ENCODE peak calls at places on chromosome 4, in ten cellular contexts. M, J, C, R, O, B, V, X, D and A are unnamed samples.
A peak's percentile ranks its signal among the peaks of the same experiment; 100 is the strongest.

GRCh38 chr4:7422098-7422897 is 12.4 kb downstream of the PSAPL1 start:
- DNase-seq in M (no peak), J (no peak), C (no peak), R (no peak), O (no peak), B (no peak), V (no peak), X (no peak), D (no peak), A (peak; percentile 58)

GRCh38 chr4:111323916-111324315 is 701.0 kb upstream of the PITX2 start:
- DNase-seq in M (no peak), J (no peak), C (no peak), R (no peak), O (no peak), B (peak; percentile 5), V (no peak), X (no peak), D (no peak), A (no peak)

GRCh38 chr4:87108142-87108546 is 112.3 kb downstream of the KLHL8 start:
- DNase-seq in M (no peak), J (peak; percentile 89), C (no peak), R (no peak), O (no peak), B (peak; percentile 76), V (peak; percentile 67), X (no peak), D (peak; percentile 53), A (no peak)

GRCh38 chr4:137861682-137862081 is 329.4 kb upstream of the PCDH18 start:
- DNase-seq in M (no peak), J (no peak), C (no peak), R (no peak), O (no peak), B (peak; percentile 53), V (peak; percentile 18), X (no peak), D (no peak), A (no peak)

GRCh38 chr4:144113546-144113945 is 27.0 kb downstream of the GYPA start:
- DNase-seq in M (no peak), J (no peak), C (no peak), R (no peak), O (no peak), B (no peak), V (no peak), X (no peak), D (no peak), A (no peak)

GRCh38 chr4:1208970-1209704 is 36.8 kb upstream of the SPON2 start:
- DNase-seq in M (no peak), J (no peak), C (peak; percentile 80), R (no peak), O (no peak), B (peak; percentile 60), V (no peak), X (peak; percentile 24), D (peak; percentile 30), A (no peak)

GRCh38 chr4:19224820-19225219 is 1026.9 kb upstream of the SLIT2 start:
- DNase-seq in M (no peak), J (no peak), C (no peak), R (no peak), O (no peak), B (peak; percentile 61), V (no peak), X (no peak), D (no peak), A (no peak)

GRCh38 chr4:165874072-165874798 is 1.2 kb downstream of the TLL1 start:
- DNase-seq in M (peak; percentile 3), J (no peak), C (peak; percentile 21), R (no peak), O (no peak), B (peak; percentile 18), V (peak; percentile 27), X (no peak), D (no peak), A (no peak)

GRCh38 chr4:137572647-137573046 is 40.4 kb upstream of the PCDH18 start:
- DNase-seq in M (no peak), J (no peak), C (no peak), R (no peak), O (no peak), B (no peak), V (no peak), X (no peak), D (no peak), A (no peak)

GRCh38 chr4:26452565-26453531 is 37.4 kb downstream of the CCKAR start:
- DNase-seq in M (no peak), J (no peak), C (no peak), R (no peak), O (no peak), B (no peak), V (no peak), X (no peak), D (no peak), A (no peak)

GRCh38 chr4:121071640-121072037 is 696 bp downstream of the NDNF start:
- DNase-seq in M (no peak), J (no peak), C (no peak), R (no peak), O (no peak), B (no peak), V (no peak), X (no peak), D (no peak), A (no peak)

GRCh38 chr4:121069419-121069818 is 2.9 kb downstream of the NDNF start:
- DNase-seq in M (no peak), J (no peak), C (no peak), R (no peak), O (no peak), B (no peak), V (no peak), X (no peak), D (no peak), A (no peak)

GRCh38 chr4:121072080-121072835 is at the start of gene NDNF:
- DNase-seq in M (peak; percentile 49), J (no peak), C (peak; percentile 43), R (peak; percentile 39), O (peak; percentile 14), B (peak; percentile 36), V (no peak), X (peak; percentile 46), D (peak; percentile 29), A (peak; percentile 76)

GRCh38 chr4:121070274-121070673 is 2.1 kb downstream of the NDNF start:
- DNase-seq in M (no peak), J (no peak), C (no peak), R (no peak), O (no peak), B (no peak), V (no peak), X (no peak), D (no peak), A (no peak)

GRCh38 chr4:121070696-121071639 is 1.4 kb downstream of the NDNF start:
- DNase-seq in M (peak; percentile 50), J (no peak), C (peak; percentile 38), R (no peak), O (peak; percentile 15), B (peak; percentile 62), V (peak; percentile 17), X (peak; percentile 41), D (peak; percentile 47), A (peak; percentile 79)
- TF ChIP-seq CTCF in M (peak; percentile 58), J (no peak), C (peak; percentile 17), R (no peak), O (peak; percentile 39), B (peak; percentile 55), V (no peak), X (peak; percentile 31), D (peak; percentile 24), A (peak; percentile 67)

DNA sequence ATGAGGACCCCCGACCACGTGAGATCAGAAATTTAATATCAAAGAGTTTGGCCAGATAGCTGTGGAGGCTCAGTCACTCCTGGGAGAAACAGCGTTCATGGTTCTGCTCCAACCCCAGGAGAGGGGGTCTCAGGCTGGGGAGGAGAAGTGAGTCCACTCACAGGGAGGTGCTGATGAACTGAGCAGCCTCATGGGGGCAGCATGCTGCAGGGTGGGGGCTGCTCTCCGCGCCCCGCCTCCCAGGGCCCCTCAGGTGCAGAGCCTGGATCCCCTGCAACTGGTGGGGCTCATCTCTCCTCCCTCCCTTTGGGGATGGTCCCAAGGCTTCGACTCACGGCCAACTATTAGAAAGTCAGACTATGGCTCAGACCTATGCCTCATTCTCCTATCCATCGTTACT is 26.6 kb upstream of the C4orf50 start:
- DNase-seq in M (no peak), J (no peak), C (no peak), R (no peak), O (no peak), B (no peak), V (no peak), X (no peak), D (no peak), A (no peak)
- TF ChIP-seq CTCF in M (no peak), J (no peak), C (no peak), R (no peak), O (no peak), B (no peak), V (no peak), X (no peak), D (no peak), A (no peak)

GRCh38 chr4:40736910-40737309 is 12.8 kb upstream of the NSUN7 start:
- DNase-seq in M (no peak), J (no peak), C (no peak), R (no peak), O (no peak), B (peak; percentile 64), V (peak; percentile 54), X (no peak), D (no peak), A (no peak)
- TF ChIP-seq CTCF in M (peak; percentile 60), J (no peak), C (peak; percentile 15), R (no peak), O (no peak), B (peak; percentile 42), V (peak; percentile 46), X (peak; percentile 38), D (peak; percentile 39), A (peak; percentile 69)

GRCh38 chr4:141657550-141657949 is 21.2 kb downstream of the IL15 start:
- DNase-seq in M (no peak), J (no peak), C (no peak), R (no peak), O (no peak), B (no peak), V (no peak), X (no peak), D (no peak), A (no peak)

GRCh38 chr4:141656031-141656430 is 19.6 kb downstream of the IL15 start:
- DNase-seq in M (no peak), J (no peak), C (no peak), R (no peak), O (no peak), B (no peak), V (no peak), X (no peak), D (no peak), A (no peak)

GRCh38 chr4:141658316-141658715 is 21.9 kb downstream of the IL15 start:
- DNase-seq in M (no peak), J (no peak), C (no peak), R (no peak), O (no peak), B (no peak), V (no peak), X (no peak), D (no peak), A (no peak)

GRCh38 chr4:141652161-141652778 is 15.9 kb downstream of the IL15 start:
- DNase-seq in M (no peak), J (no peak), C (no peak), R (no peak), O (no peak), B (peak; percentile 63), V (no peak), X (no peak), D (no peak), A (no peak)

DNA sequence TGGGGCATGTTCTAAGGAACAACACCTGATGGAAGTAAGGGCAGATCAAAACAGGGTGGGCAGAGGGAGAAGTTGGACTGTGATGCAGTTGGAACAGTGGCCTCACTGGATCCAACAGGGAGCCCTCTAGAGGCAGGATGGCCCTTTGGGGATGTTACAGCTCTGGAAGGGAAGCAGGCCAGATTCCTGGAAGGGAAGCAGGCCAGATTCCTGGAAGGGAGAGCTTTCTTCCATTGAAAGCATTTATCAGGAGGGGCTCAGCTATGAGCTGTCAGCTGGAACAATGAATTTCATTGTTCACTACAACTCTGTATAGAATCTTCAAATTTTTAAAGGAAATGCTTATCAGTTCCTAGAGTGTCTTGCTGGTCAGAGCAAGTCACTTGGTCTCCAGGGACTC is 17.7 kb downstream of the IL15 start:
- DNase-seq in M (peak; percentile 16), J (no peak), C (peak; percentile 42), R (no peak), O (no peak), B (peak; percentile 90), V (no peak), X (peak; percentile 38), D (peak; percentile 17), A (no peak)
- TF ChIP-seq CTCF in M (peak; percentile 42), J (no peak), C (no peak), R (no peak), O (no peak), B (peak; percentile 77), V (no peak), X (peak; percentile 54), D (peak; percentile 39), A (peak; percentile 60)